ENCODE peak calls at places on chromosomes 6 and 20, in eight cellular contexts. O is ovary, K is epithelial cell of esophagus, N is GM13977, Z is NB4, A is cardiac fibroblast, X is fibroblast of the aortic adventitia, E is thyroid gland. U is an unnamed sample.

GRCh38 chr20:35283441-35284266 is 918 bp downstream of the EIF6 start:
- DNase-seq in X (no peak), N (no peak), Z (peak), A (no peak), E (no peak), K (peak), O (no peak), U (no peak)

GRCh38 chr6:79466222-79466834 is 70.9 kb downstream of the LCA5 start:
- DNase-seq in N (peak), X (peak), Z (peak), K (peak), O (no peak), A (peak), E (no peak), U (peak)

GRCh38 chr6:56312049-56312448 is 64.7 kb upstream of the COL21A1 start:
- DNase-seq in N (no peak), K (no peak), Z (no peak), A (no peak), O (no peak), X (no peak), E (no peak), U (no peak)

GRCh38 chr6:11785953-11786579 is 7.5 kb upstream of the ADTRP start:
- DNase-seq in N (peak), A (no peak), Z (no peak), O (no peak), X (no peak), K (no peak), E (peak), U (no peak)

GRCh38 chr20:23350855-23351838 is 556 bp downstream of the NXT1 start:
- DNase-seq in K (peak), O (peak), E (peak), A (peak), X (peak), Z (peak), N (peak), U (peak)

GRCh38 chr6:15287670-15288069 is 41.8 kb downstream of the JARID2 start:
- DNase-seq in X (no peak), A (no peak), O (no peak), E (no peak), K (no peak), Z (peak), N (peak), U (no peak)

GRCh38 chr6:118669561-118669960 is 18.2 kb upstream of the CEP85L start:
- DNase-seq in A (no peak), K (no peak), N (no peak), O (no peak), Z (no peak), X (no peak), E (no peak), U (no peak)

GRCh38 chr6:158730175-158730907 is 80.5 kb downstream of the SYTL3 start:
- DNase-seq in Z (no peak), O (no peak), N (no peak), A (no peak), X (no peak), K (peak), E (no peak), U (no peak)

GRCh38 chr20:53080969-53081871 is 109.1 kb downstream of the TSHZ2 start:
- DNase-seq in O (no peak), X (no peak), N (no peak), A (peak), K (peak), E (no peak), Z (no peak), U (no peak)

GRCh38 chr6:31954511-31954910 is 4.3 kb downstream of the NELFE start:
- DNase-seq in N (no peak), E (no peak), X (no peak), K (no peak), A (no peak), Z (no peak), O (no peak), U (no peak)

GRCh38 chr6:1422290-1422689 is 32.9 kb downstream of the FOXF2 start:
- DNase-seq in K (peak), N (no peak), A (no peak), O (no peak), X (no peak), E (no peak), Z (no peak), U (no peak)

GRCh38 chr20:61932711-61933480 is 132.8 kb downstream of the TAF4 start:
- DNase-seq in O (no peak), K (no peak), A (no peak), E (no peak), N (no peak), Z (no peak), X (no peak), U (no peak)

GRCh38 chr20:5751856-5752255 is 1.7 kb downstream of the SHLD1 start:
- DNase-seq in E (no peak), A (peak), X (peak), O (no peak), N (no peak), K (no peak), Z (no peak), U (no peak)

GRCh38 chr6:56961151-56961550 is 6.2 kb downstream of the BEND6 start:
- DNase-seq in N (no peak), Z (no peak), E (no peak), O (no peak), X (no peak), K (peak), A (no peak), U (no peak)

GRCh38 chr6:116396451-116396850 is 25.7 kb downstream of the DSE start:
- DNase-seq in E (no peak), O (no peak), Z (no peak), K (no peak), X (peak), A (no peak), N (no peak), U (no peak)

DNA sequence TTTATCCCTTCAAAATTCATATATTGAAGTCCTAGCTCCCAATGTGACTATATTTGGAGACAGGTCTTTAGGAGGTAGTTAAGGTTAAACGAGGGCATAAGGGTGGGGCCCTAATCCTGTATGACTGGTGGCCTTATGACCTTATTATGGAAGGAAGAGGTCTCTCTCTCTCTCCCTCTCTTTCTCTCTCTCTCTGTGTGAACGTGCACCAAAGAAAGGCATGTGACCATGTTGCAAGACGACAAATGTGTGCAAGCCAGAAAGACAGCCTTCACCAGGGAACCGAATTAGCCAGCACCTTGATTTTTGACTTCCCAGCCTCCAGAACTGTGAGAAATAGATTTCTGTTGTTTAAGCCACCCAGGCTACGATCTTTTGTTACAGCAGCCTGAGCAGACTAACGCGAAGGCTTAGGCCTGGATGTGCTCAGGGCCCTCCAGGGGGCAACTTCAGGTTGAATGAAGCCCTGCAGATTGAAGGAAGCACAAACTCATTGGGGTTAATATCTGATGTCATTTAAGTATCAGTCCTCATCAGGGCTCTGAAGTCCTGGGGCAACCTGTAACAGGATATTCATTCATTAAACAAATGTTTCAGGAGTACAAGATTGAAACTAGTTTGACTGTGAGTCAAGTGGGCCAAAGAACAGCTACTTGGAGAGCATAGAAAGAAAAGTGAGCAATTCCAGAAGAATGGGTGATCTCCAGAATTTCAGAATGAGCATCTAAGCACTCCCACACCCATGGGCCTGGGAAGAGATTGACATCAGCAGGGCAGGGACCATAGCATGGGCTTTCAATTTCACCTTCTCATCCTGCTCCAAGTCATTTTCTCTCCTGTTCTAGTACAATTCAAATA is 157.4 kb upstream of the TNFAIP3 start:
- DNase-seq in E (no peak), O (no peak), Z (no peak), K (peak), A (no peak), X (peak), N (no peak), U (no peak)
- TF ChIP-seq CTCF in E (no peak), O (no peak), Z (no peak), K (no peak), A (no peak), X (no peak), N (peak), U (no peak)

DNA sequence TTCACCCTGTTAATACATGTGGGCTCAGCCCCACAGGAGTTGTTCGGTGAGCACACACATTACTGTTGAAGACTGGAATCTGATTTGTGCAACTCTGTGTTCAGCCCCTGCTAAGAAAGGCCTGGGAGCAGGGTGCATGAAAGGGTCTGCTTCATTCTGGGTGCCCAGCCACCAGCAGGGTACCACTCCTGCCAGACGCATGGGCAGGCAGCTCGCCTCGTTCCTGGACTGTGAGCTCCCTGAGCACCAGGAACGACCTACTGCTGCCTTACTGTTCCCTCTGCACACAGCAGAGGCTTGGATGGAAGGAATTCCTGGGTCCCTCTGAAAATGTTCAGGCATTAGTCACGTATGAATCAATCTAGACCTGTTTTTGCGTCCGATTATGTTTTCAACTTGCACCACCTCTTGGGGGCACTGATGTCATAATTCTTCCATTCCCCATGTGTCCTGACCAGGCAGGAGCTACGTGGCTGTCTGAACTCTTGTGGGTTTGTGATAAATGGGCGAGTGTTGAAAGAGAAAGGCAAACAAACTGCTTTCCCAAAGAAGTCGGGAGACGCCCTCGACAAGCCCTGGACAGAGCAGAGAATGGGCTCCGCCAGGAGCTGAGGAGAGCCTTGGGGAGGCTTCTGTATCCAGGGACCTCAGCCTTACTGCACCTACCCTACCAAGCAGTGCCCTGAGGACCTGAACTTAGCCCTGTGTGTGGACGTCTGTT is 123.9 kb downstream of the LY86 start:
- DNase-seq in A (peak), O (no peak), N (no peak), Z (peak), X (peak), K (peak), E (no peak), U (peak)
- TF ChIP-seq CTCF in A (no peak), O (no peak), N (peak), Z (peak), X (no peak), K (peak), E (no peak), U (peak)

GRCh38 chr20:32357869-32358631 is at the start of gene ASXL1:
- DNase-seq in Z (peak), N (peak), A (peak), K (peak), X (peak), E (peak), O (peak), U (peak)
- TF ChIP-seq CTCF in Z (no peak), N (no peak), A (no peak), K (no peak), X (no peak), E (peak), O (peak), U (no peak)

GRCh38 chr6:98839788-98840361 is 5.5 kb downstream of the POU3F2 start:
- DNase-seq in N (no peak), A (peak), E (no peak), O (no peak), Z (peak), X (peak), K (no peak), U (peak)
- TF ChIP-seq CTCF in N (peak), A (peak), E (no peak), O (no peak), Z (peak), X (peak), K (peak), U (peak)

DNA sequence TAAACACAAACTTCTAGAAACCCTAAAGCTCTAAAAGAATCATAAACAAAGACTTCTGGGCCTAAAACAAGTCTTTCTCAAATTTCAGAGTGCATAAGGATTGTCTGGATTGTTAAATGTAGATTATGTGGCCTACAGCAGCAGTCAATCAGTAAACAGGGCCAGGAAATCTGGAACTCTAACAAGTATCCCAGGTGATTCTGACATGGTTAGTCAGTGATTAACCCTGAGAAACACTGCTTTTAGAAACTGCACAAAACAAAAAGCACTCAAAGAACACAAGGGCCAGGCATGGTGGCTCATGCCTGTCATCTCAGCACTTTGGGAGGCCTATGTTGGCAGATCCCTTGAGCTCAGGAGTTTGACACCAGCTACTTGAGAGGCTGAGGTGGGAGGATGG is 6.1 kb downstream of the MED20 start:
- DNase-seq in Z (no peak), X (no peak), A (no peak), E (no peak), N (no peak), K (no peak), O (no peak), U (no peak)
- TF ChIP-seq CTCF in Z (no peak), X (no peak), A (no peak), E (no peak), N (no peak), K (no peak), O (no peak), U (no peak)

DNA sequence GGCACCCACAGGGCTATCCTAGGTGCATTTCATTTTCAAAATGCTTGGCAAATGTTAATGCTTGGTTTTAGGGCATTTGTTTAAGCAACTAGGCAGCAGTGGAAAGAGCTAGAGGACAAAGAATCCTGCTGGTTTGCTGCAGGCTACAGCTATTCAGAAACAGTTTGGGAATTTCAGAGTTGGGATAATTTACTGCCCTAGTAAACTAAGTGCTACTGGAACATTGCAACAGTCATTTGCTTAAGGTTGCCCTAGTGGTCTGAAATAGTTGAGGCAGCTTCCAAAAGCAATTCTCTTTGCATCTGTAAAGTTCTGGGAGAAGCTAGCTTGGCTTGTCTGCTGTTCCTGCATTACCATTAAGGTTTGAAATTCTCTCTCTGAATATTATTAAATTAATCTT is 312.7 kb downstream of the LAMA2 start:
- DNase-seq in N (no peak), E (no peak), O (no peak), K (no peak), X (no peak), Z (no peak), A (no peak), U (peak)
- TF ChIP-seq CTCF in N (no peak), E (no peak), O (no peak), K (no peak), X (no peak), Z (no peak), A (no peak), U (peak)

DNA sequence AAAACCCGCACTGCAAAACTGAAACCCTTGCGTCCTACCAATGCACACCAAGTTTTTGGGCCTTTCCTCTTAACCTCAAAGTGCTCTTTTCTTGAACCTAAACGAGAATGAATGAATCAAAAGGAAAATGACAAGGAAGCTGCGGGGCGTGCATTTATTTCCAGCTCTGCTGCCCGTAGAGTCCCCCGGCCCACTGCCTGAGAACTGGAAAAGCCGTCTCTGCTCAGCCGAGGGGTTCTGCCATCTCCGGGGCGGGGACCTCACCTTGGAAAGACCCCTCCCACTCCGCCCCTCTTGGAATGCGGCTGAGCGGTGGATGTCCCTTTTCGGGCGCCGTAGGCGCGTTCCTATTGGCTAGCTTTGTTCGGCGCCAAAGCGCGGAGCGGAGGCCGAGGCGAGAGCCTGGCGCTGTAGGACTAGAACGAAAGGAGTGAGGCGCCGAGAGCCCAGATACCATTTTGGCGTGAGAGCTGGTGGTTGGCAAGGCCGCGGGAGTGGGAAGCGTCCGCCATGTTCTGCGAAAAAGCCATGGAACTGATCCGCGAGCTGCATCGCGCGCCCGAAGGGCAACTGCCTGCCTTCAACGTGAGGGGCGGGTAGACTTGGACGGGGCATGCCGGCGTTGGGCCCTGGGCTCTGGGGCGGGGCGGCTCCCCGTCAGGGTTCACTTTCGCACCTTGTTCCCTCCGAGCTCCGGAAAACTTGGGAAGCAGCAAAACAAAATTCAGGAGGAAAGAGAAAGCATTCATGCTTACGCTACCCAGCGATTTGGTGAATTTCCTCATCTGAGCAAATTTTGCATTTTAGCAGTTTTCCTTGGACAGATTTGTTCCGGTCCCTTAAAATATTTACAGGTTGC is at the start of gene GINS1:
- DNase-seq in Z (peak), K (peak), X (peak), A (peak), N (peak), E (peak), O (peak), U (peak)
- TF ChIP-seq CTCF in Z (no peak), K (no peak), X (no peak), A (no peak), N (no peak), E (no peak), O (no peak), U (no peak)

GRCh38 chr6:13336553-13336952 is 8.2 kb upstream of the TBC1D7 start:
- DNase-seq in X (peak), E (peak), Z (peak), K (peak), O (peak), A (peak), N (peak), U (peak)
- TF ChIP-seq CTCF in X (peak), E (peak), Z (peak), K (peak), O (peak), A (peak), N (peak), U (peak)

DNA sequence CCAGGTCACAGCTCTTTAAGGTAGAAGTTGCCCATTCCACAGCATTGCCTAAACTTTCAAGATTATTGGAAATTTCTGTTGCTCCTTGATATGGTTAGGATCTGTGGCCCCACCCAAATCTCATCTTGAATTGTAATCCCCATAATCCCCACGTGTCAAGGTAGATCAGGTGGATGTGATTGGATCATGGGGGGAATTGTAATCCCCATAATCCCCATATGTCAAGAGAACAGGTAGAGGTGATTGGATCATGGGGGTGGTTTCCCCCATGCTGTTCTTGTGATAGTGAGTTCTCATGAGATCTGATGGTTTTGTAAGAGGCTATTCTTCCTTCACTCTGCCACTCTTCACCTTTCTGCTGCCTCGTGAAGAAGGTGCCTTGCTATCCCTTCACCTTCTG is 327.4 kb upstream of the MAP3K7 start:
- DNase-seq in E (no peak), Z (no peak), X (no peak), O (no peak), N (no peak), K (no peak), A (no peak), U (no peak)
- TF ChIP-seq CTCF in E (no peak), Z (no peak), X (no peak), O (no peak), N (no peak), K (no peak), A (no peak), U (no peak)

U was measured in AG10803.